ENCODE peak calls at places on chromosomes 2 and 18, in nine cellular contexts. X, M, B, O, D, K, E, I and A are unnamed samples.

GRCh38 chr2:17413031-17413430 is 105.2 kb downstream of the RAD51AP2 start:
- DNase-seq in X (no peak), M (no peak), B (no peak), O (no peak), D (no peak), K (no peak), E (no peak), I (no peak), A (no peak)

GRCh38 chr2:240247241-240247867 is 106.9 kb upstream of the OTOS start:
- DNase-seq in X (peak), M (no peak), B (no peak), O (peak), D (no peak), K (no peak), E (no peak), I (peak), A (peak)

GRCh38 chr2:199804831-199805230 is 46.2 kb downstream of the FTCDNL1 start:
- DNase-seq in X (no peak), M (no peak), B (no peak), O (no peak), D (no peak), K (no peak), E (no peak), I (no peak), A (no peak)

GRCh38 chr2:17422066-17422465 is 96.2 kb downstream of the RAD51AP2 start:
- DNase-seq in X (no peak), M (no peak), B (no peak), O (no peak), D (no peak), K (no peak), E (no peak), I (peak), A (no peak)

GRCh38 chr18:60935046-60935445 is 398.2 kb upstream of the CDH20 start:
- DNase-seq in X (no peak), M (no peak), B (no peak), O (no peak), D (no peak), K (no peak), E (no peak), I (peak), A (no peak)

GRCh38 chr2:130393318-130393910 is 37.6 kb downstream of the PTPN18 start:
- DNase-seq in X (no peak), M (no peak), B (no peak), O (no peak), D (no peak), K (no peak), E (no peak), I (no peak), A (no peak)

GRCh38 chr2:175600024-175600831 is 401.8 kb downstream of the LNPK start:
- DNase-seq in X (no peak), M (peak), B (peak), O (no peak), D (no peak), K (no peak), E (no peak), I (peak), A (no peak)

GRCh38 chr2:10909050-10909995 is 2.4 kb upstream of the KCNF1 start:
- DNase-seq in X (no peak), M (peak), B (no peak), O (no peak), D (no peak), K (no peak), E (peak), I (no peak), A (peak)

GRCh38 chr18:24827500-24827899 is 367.1 kb downstream of the HRH4 start:
- DNase-seq in X (no peak), M (no peak), B (no peak), O (no peak), D (no peak), K (no peak), E (no peak), I (peak), A (no peak)

GRCh38 chr2:228869601-228870264 is 401.4 kb downstream of the PID1 start:
- DNase-seq in X (no peak), M (peak), B (no peak), O (no peak), D (no peak), K (no peak), E (no peak), I (peak), A (no peak)

GRCh38 chr2:70080597-70081200 is 6.6 kb upstream of the PCBP1 start:
- DNase-seq in X (no peak), M (no peak), B (no peak), O (no peak), D (no peak), K (no peak), E (no peak), I (no peak), A (no peak)

GRCh38 chr2:138079976-138080375 is 115.7 kb downstream of the HNMT start:
- DNase-seq in X (no peak), M (peak), B (no peak), O (no peak), D (no peak), K (peak), E (no peak), I (peak), A (no peak)

GRCh38 chr2:222753251-222753824 is 81.9 kb downstream of the MOGAT1 start:
- DNase-seq in X (peak), M (peak), B (no peak), O (no peak), D (no peak), K (peak), E (no peak), I (peak), A (no peak)

GRCh38 chr2:215833531-215834162 is 179.7 kb downstream of the MREG start:
- DNase-seq in X (no peak), M (peak), B (no peak), O (no peak), D (no peak), K (peak), E (peak), I (peak), A (no peak)

GRCh38 chr2:48268671-48269070 is 261.3 kb upstream of the STON1 start:
- DNase-seq in X (no peak), M (no peak), B (no peak), O (no peak), D (no peak), K (no peak), E (no peak), I (no peak), A (no peak)

GRCh38 chr2:231745303-231746038 is 35.6 kb downstream of the PDE6D start:
- DNase-seq in X (no peak), M (no peak), B (no peak), O (no peak), D (no peak), K (no peak), E (no peak), I (no peak), A (no peak)

GRCh38 chr2:148918554-148918953 is 43.5 kb downstream of the KIF5C start:
- DNase-seq in X (no peak), M (no peak), B (no peak), O (no peak), D (no peak), K (no peak), E (no peak), I (no peak), A (no peak)

GRCh38 chr2:10921525-10921924 is 9.8 kb downstream of the KCNF1 start:
- DNase-seq in X (no peak), M (no peak), B (no peak), O (no peak), D (no peak), K (no peak), E (no peak), I (no peak), A (no peak)

GRCh38 chr2:168207861-168208260 is 39.5 kb downstream of the STK39 start:
- DNase-seq in X (no peak), M (no peak), B (no peak), O (no peak), D (no peak), K (no peak), E (no peak), I (no peak), A (no peak)

GRCh38 chr2:23621616-23622015 is 236.6 kb downstream of the KLHL29 start:
- DNase-seq in X (no peak), M (no peak), B (no peak), O (no peak), D (no peak), K (no peak), E (no peak), I (no peak), A (no peak)

GRCh38 chr2:205484717-205485116 is 197.6 kb upstream of the NRP2 start:
- DNase-seq in X (no peak), M (no peak), B (no peak), O (no peak), D (no peak), K (no peak), E (no peak), I (no peak), A (no peak)

DNA sequence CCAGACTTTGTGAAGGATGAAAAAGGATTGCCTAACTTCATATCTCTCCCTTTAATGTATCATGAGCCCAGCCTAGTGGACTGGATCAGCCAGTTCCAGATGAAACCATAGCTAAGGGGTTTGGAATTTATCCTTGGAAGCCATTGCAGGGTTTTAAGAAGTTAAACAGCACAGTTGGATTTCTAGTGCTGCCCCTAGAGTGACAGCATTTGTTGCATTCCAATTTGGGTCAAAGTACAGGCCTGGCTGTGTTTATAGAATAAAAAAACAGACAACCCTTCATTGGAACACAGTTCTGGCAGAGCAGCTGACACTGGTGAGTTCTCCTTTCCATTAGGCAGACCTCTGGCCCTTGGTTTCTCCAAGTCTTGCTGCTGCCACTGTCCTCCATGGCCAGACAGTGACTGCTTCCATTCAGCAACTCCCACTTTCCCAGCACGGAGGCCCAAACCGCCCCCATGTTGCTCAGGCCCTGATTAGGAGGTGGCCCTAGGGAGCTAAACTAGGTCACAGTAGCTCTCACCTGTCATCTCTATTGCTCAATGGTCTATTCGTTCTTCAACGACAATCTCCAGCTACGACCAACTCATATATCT is 8.0 kb downstream of the GPR39 start:
- DNase-seq in X (no peak), M (no peak), B (no peak), O (peak), D (no peak), K (peak), E (no peak), I (peak), A (no peak)
- TF ChIP-seq CTCF in X (no peak), M (no peak), B (no peak), O (peak), D (no peak), K (no peak), E (no peak), I (no peak), A (no peak)

GRCh38 chr2:88950010-88950409 is 258.5 kb downstream of the RPIA start:
- DNase-seq in X (no peak), M (peak), B (no peak), O (no peak), D (no peak), K (peak), E (peak), I (no peak), A (no peak)
- TF ChIP-seq CTCF in X (peak), M (peak), B (no peak), O (no peak), D (no peak), K (peak), E (peak), I (peak), A (no peak)

GRCh38 chr2:238306680-238306998 is 13.7 kb upstream of the TRAF3IP1 start:
- DNase-seq in X (no peak), M (no peak), B (no peak), O (no peak), D (no peak), K (no peak), E (no peak), I (no peak), A (no peak)

GRCh38 chr2:238302751-238303150 is 14.3 kb upstream of the PER2 start:
- DNase-seq in X (no peak), M (no peak), B (no peak), O (no peak), D (peak), K (no peak), E (no peak), I (no peak), A (no peak)

GRCh38 chr2:238304116-238304515 is 15.7 kb upstream of the PER2 start:
- DNase-seq in X (no peak), M (no peak), B (no peak), O (no peak), D (no peak), K (no peak), E (no peak), I (no peak), A (no peak)

GRCh38 chr2:238305965-238306679 is 14.2 kb upstream of the TRAF3IP1 start:
- DNase-seq in X (no peak), M (no peak), B (no peak), O (no peak), D (no peak), K (no peak), E (no peak), I (no peak), A (no peak)

DNA sequence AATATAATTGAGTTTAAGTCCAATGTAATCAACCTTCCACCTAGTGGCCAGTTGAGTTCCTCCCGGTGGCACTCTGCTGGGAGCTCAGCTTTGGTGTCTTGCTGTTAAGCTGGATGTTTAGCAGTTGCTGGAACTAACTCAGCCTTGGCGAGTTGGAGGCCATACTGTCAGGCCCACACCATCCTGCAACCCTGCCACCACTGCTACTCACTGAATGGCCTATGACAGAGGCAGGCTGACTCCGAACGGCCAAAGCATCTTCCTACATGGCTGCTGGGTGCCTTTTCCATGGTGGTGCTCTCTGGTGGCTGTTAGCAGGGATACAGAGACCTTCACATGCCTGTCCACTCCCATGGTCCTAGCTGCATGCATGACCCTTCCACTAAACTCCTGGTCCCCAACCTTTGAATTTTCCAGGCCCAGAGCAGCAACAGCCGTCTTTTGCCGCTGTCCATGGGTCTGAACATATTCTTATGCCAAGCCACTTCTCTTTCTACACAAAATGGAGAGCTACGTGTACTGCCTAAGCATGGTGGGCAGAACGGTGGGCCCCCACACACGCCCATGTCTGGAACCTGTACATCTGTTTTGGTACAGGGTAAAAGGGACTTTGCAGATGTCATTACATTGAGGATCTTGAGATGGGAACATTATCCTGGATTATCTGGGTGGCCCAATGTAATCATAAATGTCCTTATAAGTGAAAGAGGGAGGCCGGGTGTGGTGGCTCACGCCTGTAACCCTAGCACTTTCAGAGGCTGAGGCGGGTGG is 15.0 kb upstream of the TRAF3IP1 start:
- DNase-seq in X (no peak), M (peak), B (no peak), O (no peak), D (no peak), K (no peak), E (peak), I (peak), A (no peak)
- TF ChIP-seq CTCF in X (peak), M (peak), B (no peak), O (no peak), D (no peak), K (peak), E (peak), I (peak), A (peak)

DNA sequence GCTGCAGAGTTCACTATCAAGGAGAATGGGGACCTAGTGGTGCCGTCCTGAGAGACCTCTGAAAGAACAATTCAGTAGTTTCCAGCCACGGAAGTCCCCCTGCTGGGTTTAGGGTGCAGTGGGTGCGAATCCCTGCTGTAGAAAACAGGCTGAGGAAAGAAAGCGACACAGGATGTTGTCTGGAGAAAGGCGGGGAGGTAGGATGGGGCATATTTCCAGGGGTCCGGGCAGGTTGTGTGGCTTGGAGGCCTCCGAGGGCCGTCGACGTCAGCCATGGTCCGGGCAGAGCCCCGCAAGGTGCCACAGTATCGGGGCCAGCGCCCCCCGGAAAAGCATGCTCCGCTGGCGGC is 807 bp upstream of the CREB1 start:
- DNase-seq in X (no peak), M (peak), B (peak), O (no peak), D (no peak), K (peak), E (peak), I (peak), A (peak)
- TF ChIP-seq CTCF in X (no peak), M (peak), B (peak), O (peak), D (no peak), K (peak), E (peak), I (peak), A (peak)

DNA sequence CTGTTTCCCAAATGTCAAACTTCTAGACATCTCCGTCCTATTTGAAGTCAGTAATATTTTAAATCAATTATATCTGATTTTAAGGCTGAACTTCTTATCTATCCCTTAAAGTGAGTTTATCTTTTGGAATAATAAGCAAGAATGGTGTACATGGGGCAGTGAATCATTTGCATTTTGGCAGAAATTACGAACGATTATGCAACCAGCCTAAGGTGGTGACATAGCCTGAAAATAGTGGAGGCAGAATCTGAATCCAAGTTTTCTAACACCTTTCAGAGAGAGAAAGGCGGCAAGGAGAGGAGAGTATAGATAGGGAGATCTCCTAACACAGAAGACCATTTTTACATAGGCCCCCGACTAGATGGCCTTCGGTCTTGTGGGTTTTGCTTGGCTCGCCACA is 10.7 kb downstream of the ZBTB14 start:
- DNase-seq in X (no peak), M (peak), B (no peak), O (no peak), D (no peak), K (peak), E (no peak), I (peak), A (no peak)
- TF ChIP-seq CTCF in X (no peak), M (no peak), B (no peak), O (no peak), D (no peak), K (no peak), E (no peak), I (no peak), A (no peak)